ENCODE peak calls at places on chromosomes 5 and 9, in seven cellular contexts. Y is M059J, O is GM12891, H is T-helper 17 cell, V is HEK293T, J is substantia nigra, B is NCI-H2081 treated with DMSO at 0.1 percent for 48 hours. L is an unnamed sample.

GRCh38 chr9:98795970-98796363 is 388 bp downstream of the ANKS6 start:
- DNase-seq in Y (no peak), O (no peak), H (no peak), V (peak; percentile 45), J (no peak), B (no peak), L (no peak)

GRCh38 chr5:93602261-93603149 is 19.5 kb downstream of the NR2F1 start:
- DNase-seq in Y (no peak), O (no peak), H (no peak), V (peak; percentile 31), J (no peak), B (no peak), L (no peak)

GRCh38 chr5:67249590-67249895 is 52.9 kb upstream of the CD180 start:
- DNase-seq in Y (peak; percentile 28), O (no peak), H (no peak), V (no peak), J (no peak), B (no peak), L (no peak)

GRCh38 chr9:77455312-77455927 is 192.7 kb downstream of the GNA14 start:
- DNase-seq in Y (peak; percentile 45), O (no peak), H (peak; percentile 17), V (peak; percentile 65), J (no peak), B (no peak), L (peak; percentile 75)

GRCh38 chr9:2029666-2030170 is 14.6 kb downstream of the SMARCA2 start:
- DNase-seq in Y (no peak), O (no peak), H (no peak), V (no peak), J (no peak), B (no peak), L (no peak)

GRCh38 chr5:127396490-127397155 is 106.0 kb downstream of the MEGF10 start:
- DNase-seq in Y (no peak), O (no peak), H (no peak), V (no peak), J (no peak), B (no peak), L (no peak)

GRCh38 chr9:134983094-134983493 is 65.4 kb upstream of the FCN1 start:
- DNase-seq in Y (no peak), O (peak; percentile 46), H (no peak), V (no peak), J (no peak), B (no peak), L (peak; percentile 7)

GRCh38 chr5:178241259-178241658 is 8.7 kb upstream of the PHYKPL start:
- DNase-seq in Y (no peak), O (no peak), H (no peak), V (no peak), J (peak; percentile 73), B (no peak), L (no peak)

GRCh38 chr5:7321724-7322123 is 74.2 kb upstream of the ADCY2 start:
- DNase-seq in Y (peak; percentile 66), O (no peak), H (no peak), V (no peak), J (no peak), B (no peak), L (no peak)

GRCh38 chr5:58898538-58898937 is 315.7 kb downstream of the RAB3C start:
- DNase-seq in Y (no peak), O (no peak), H (no peak), V (no peak), J (no peak), B (no peak), L (no peak)

GRCh38 chr9:120441446-120442279 is 138.3 kb downstream of the CDK5RAP2 start:
- DNase-seq in Y (no peak), O (no peak), H (no peak), V (no peak), J (no peak), B (no peak), L (no peak)

GRCh38 chr9:126869368-126869767 is 8.9 kb downstream of the ZBTB34 start:
- DNase-seq in Y (no peak), O (no peak), H (no peak), V (no peak), J (no peak), B (no peak), L (peak; percentile 59)

GRCh38 chr9:77819672-77820071 is 171.6 kb upstream of the GNA14 start:
- DNase-seq in Y (no peak), O (no peak), H (no peak), V (no peak), J (no peak), B (no peak), L (peak; percentile 7)

GRCh38 chr9:84975926-84976325 is 306.4 kb downstream of the NTRK2 start:
- DNase-seq in Y (peak; percentile 96), O (no peak), H (no peak), V (no peak), J (no peak), B (no peak), L (no peak)

GRCh38 chr9:111066427-111066826 is 28.2 kb upstream of the LPAR1 start:
- DNase-seq in Y (no peak), O (no peak), H (no peak), V (no peak), J (no peak), B (no peak), L (no peak)

GRCh38 chr5:65395526-65396155 is 86.1 kb downstream of the ADAMTS6 start:
- DNase-seq in Y (peak; percentile 37), O (no peak), H (no peak), V (no peak), J (no peak), B (no peak), L (no peak)

GRCh38 chr5:159965031-159965837 is 43.7 kb upstream of the TTC1 start:
- DNase-seq in Y (peak; percentile 43), O (no peak), H (no peak), V (peak; percentile 65), J (no peak), B (no peak), L (peak; percentile 40)

GRCh38 chr5:177997846-177998245 is 1.8 kb upstream of the PROP1 start:
- DNase-seq in Y (no peak), O (no peak), H (no peak), V (no peak), J (no peak), B (no peak), L (no peak)

GRCh38 chr5:14472986-14473567 is 108.5 kb upstream of the OTULINL start:
- DNase-seq in Y (no peak), O (no peak), H (no peak), V (no peak), J (no peak), B (no peak), L (no peak)

GRCh38 chr5:122078116-122078865 is at the start of gene LOX:
- DNase-seq in Y (peak; percentile 87), O (no peak), H (no peak), V (peak; percentile 68), J (no peak), B (no peak), L (peak; percentile 35)

GRCh38 chr5:130975299-130975698 is 189.8 kb downstream of the HINT1 start:
- DNase-seq in Y (no peak), O (no peak), H (no peak), V (no peak), J (no peak), B (no peak), L (no peak)

GRCh38 chr9:69131682-69132081 is 42.4 kb upstream of the TJP2 start:
- DNase-seq in Y (peak; percentile 80), O (no peak), H (no peak), V (no peak), J (no peak), B (no peak), L (no peak)

GRCh38 chr9:99249619-99250018 is 27.5 kb downstream of the SEC61B start:
- DNase-seq in Y (peak; percentile 71), O (no peak), H (no peak), V (no peak), J (no peak), B (no peak), L (no peak)

GRCh38 chr5:60668715-60669304 is 31.2 kb downstream of the DEPDC1B start:
- DNase-seq in Y (peak; percentile 46), O (no peak), H (no peak), V (no peak), J (no peak), B (no peak), L (peak; percentile 65)

GRCh38 chr9:137430723-137431415 is 7.7 kb downstream of the NOXA1 start:
- DNase-seq in Y (no peak), O (no peak), H (no peak), V (no peak), J (no peak), B (no peak), L (no peak)

L was measured in erythroblast.